ENCODE peak calls at places on chromosome 17, in five cellular contexts. Z is nephron progenitor cell, L is progenitor cell of endocrine pancreas, Y is prostate gland, E is AG09319. V is an unnamed sample.

GRCh38 chr17:50182783-50183438 is 17.1 kb downstream of the SGCA start:
- DNase-seq in Z (no peak), L (no peak), Y (no peak), E (no peak), V (no peak)

GRCh38 chr17:74736423-74737298 is at the start of gene RAB37:
- DNase-seq in Z (peak), L (peak), Y (no peak), E (no peak), V (no peak)

GRCh38 chr17:77528516-77529327 is 388.0 kb downstream of the SEC14L1 start:
- DNase-seq in Z (peak), L (peak), Y (no peak), E (no peak), V (peak)

GRCh38 chr17:9054146-9054545 is 32.8 kb downstream of the NTN1 start:
- DNase-seq in Z (no peak), L (no peak), Y (no peak), E (no peak), V (no peak)

GRCh38 chr17:51608251-51608933 is 348.0 kb downstream of the UTP18 start:
- DNase-seq in Z (no peak), L (no peak), Y (no peak), E (no peak), V (no peak)

GRCh38 chr17:66549731-66550207 is 247.4 kb downstream of the PRKCA start:
- DNase-seq in Z (no peak), L (no peak), Y (no peak), E (no peak), V (no peak)

GRCh38 chr17:35212668-35213067 is 18.5 kb upstream of the SLC35G3 start:
- DNase-seq in Z (no peak), L (no peak), Y (no peak), E (no peak), V (no peak)

GRCh38 chr17:3963214-3964201 is 729 bp downstream of the ATP2A3 start:
- DNase-seq in Z (no peak), L (no peak), Y (no peak), E (no peak), V (no peak)

GRCh38 chr17:8186787-8187516 is 3.0 kb downstream of the BORCS6 start:
- DNase-seq in Z (peak), L (peak), Y (peak), E (peak), V (peak)

GRCh38 chr17:76452102-76452645 is 778 bp downstream of the UBE2O start:
- DNase-seq in Z (peak), L (no peak), Y (no peak), E (no peak), V (no peak)

GRCh38 chr17:52170963-52171572 is 12.6 kb upstream of the CA10 start:
- DNase-seq in Z (peak), L (peak), Y (peak), E (no peak), V (no peak)

GRCh38 chr17:59621771-59622170 is 2.1 kb downstream of the CLTC start:
- DNase-seq in Z (no peak), L (no peak), Y (no peak), E (no peak), V (no peak)

GRCh38 chr17:55549140-55549539 is 37.9 kb upstream of the SMIM36 start:
- DNase-seq in Z (no peak), L (no peak), Y (no peak), E (no peak), V (no peak)

GRCh38 chr17:80649200-80649644 is 104.6 kb downstream of the RPTOR start:
- DNase-seq in Z (no peak), L (no peak), Y (no peak), E (no peak), V (no peak)

GRCh38 chr17:6549384-6550036 is 6.8 kb downstream of the PITPNM3 start:
- DNase-seq in Z (no peak), L (no peak), Y (no peak), E (no peak), V (no peak)

GRCh38 chr17:8939496-8940334 is 25.8 kb downstream of the PIK3R5 start:
- DNase-seq in Z (no peak), L (no peak), Y (no peak), E (no peak), V (no peak)

GRCh38 chr17:72270530-72270929 is 149.7 kb downstream of the SOX9 start:
- DNase-seq in Z (no peak), L (no peak), Y (peak), E (no peak), V (no peak)

GRCh38 chr17:45785373-45786193 is 1.5 kb downstream of the CRHR1 start:
- DNase-seq in Z (no peak), L (no peak), Y (no peak), E (no peak), V (peak)

GRCh38 chr17:4310349-4311060 is 46.7 kb upstream of the ANKFY1 start:
- DNase-seq in Z (no peak), L (no peak), Y (no peak), E (peak), V (no peak)

GRCh38 chr17:68378202-68379149 is 78.8 kb downstream of the WIPI1 start:
- DNase-seq in Z (peak), L (no peak), Y (peak), E (peak), V (peak)

GRCh38 chr17:50879086-50879485 is 12.9 kb upstream of the TOB1 start:
- DNase-seq in Z (no peak), L (no peak), Y (no peak), E (no peak), V (no peak)

GRCh38 chr17:21288581-21289017 is 4.1 kb downstream of the MAP2K3 start:
- DNase-seq in Z (no peak), L (no peak), Y (no peak), E (no peak), V (no peak)

GRCh38 chr17:18250708-18251107 is 7.8 kb downstream of the FLII start:
- DNase-seq in Z (no peak), L (no peak), Y (no peak), E (no peak), V (no peak)

GRCh38 chr17:57357392-57357784 is 101.1 kb downstream of the MSI2 start:
- DNase-seq in Z (no peak), L (no peak), Y (peak), E (no peak), V (no peak)

GRCh38 chr17:17713839-17714238 is 32.6 kb downstream of the RAI1 start:
- DNase-seq in Z (no peak), L (no peak), Y (no peak), E (no peak), V (no peak)

GRCh38 chr17:76646712-76647111 is 3.2 kb upstream of the ST6GALNAC1 start:
- DNase-seq in Z (no peak), L (no peak), Y (no peak), E (no peak), V (no peak)

GRCh38 chr17:17749921-17750320 is 68.7 kb downstream of the RAI1 start:
- DNase-seq in Z (peak), L (peak), Y (no peak), E (no peak), V (no peak)

DNA sequence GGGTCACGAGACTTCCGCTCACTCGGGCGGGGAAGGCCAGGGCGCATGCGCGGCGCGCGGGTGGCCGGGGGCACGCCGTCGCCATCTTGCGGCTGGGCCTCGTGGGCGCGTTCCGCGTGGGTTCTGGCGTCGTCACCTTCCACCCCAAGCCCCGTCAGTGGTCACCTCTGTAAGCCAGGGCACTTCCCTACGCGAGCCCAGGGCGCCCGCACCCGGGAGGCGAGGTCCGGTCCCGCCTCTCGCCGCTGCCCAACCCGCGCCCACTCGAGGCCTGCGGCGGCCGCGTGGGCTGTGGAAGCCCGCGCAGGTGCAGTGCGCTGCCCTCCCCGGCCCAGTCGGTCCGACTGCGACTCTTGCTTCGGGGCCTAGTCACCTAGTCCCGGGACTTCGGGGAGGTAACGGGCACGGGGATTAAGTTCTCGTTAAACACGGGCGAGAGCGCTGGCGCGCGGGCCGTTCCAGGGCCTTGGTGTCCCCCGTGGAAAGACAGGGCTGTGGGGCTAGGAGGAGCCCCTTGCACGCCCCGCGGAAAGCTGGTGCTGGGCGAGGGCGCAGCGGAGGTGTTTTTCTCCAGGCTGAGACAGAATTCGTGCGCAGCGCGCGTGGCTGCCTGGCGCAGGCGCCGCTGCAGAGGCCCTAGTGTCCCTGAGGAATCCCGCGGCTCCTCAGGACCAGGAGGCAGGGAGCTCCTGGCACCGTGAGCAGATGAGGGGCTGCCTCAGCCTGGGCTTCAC is 417 bp upstream of the ARHGDIA start:
- DNase-seq in Z (peak), L (peak), Y (peak), E (peak), V (peak)
- TF ChIP-seq CTCF in Z (no peak), L (peak), Y (peak), E (peak), V (no peak)

GRCh38 chr17:40526668-40527067 is 25.2 kb upstream of the TNS4 start:
- DNase-seq in Z (no peak), L (no peak), Y (no peak), E (no peak), V (no peak)
- TF ChIP-seq CTCF in Z (no peak), L (no peak), Y (no peak), E (peak), V (no peak)

DNA sequence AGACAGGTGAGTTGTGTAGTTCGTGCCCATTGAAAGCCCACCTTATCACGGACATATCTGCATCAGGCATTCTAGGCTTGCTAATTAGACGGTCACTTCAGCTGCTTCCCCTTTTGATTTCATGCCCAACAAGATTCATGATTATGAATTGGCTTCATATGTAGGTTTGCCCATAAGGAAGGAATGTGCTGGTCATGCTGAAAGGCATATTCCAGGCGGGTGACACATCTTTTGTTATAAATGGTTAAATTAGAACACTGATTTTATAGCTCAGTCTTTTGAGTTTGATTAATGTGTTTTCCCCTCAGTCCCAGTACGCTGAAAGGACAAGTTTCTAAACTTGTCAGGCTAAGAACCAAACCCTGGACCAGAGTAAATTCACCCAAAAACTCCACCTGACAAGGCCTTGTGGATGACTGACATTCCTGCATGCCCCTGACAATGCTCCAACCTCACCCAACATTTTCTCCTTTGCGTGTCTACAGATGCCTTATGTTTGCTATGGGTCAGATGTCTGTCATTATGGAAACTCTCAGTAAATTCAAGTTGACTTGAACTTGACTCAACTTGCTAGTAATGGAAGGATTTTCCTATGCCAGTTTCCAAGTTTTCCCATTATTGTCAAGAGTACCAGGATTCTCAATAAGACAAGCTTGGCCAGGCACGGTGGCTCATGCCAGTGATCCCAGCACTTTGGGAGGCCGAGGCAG is 421.9 kb downstream of the PMP22 start:
- DNase-seq in Z (no peak), L (no peak), Y (no peak), E (no peak), V (no peak)
- TF ChIP-seq CTCF in Z (no peak), L (no peak), Y (no peak), E (no peak), V (no peak)

GRCh38 chr17:42937712-42938596 is 26.3 kb downstream of the AARSD1 start:
- DNase-seq in Z (peak), L (peak), Y (no peak), E (no peak), V (no peak)
- TF ChIP-seq CTCF in Z (peak), L (peak), Y (peak), E (peak), V (no peak)

GRCh38 chr17:79478841-79479240 is 132.0 kb downstream of the RBFOX3 start:
- DNase-seq in Z (no peak), L (no peak), Y (no peak), E (no peak), V (no peak)

GRCh38 chr17:79473836-79474204 is 137.0 kb downstream of the RBFOX3 start:
- DNase-seq in Z (no peak), L (no peak), Y (no peak), E (no peak), V (no peak)

GRCh38 chr17:79473111-79473835 is 137.6 kb downstream of the RBFOX3 start:
- DNase-seq in Z (no peak), L (no peak), Y (no peak), E (no peak), V (no peak)

GRCh38 chr17:79478051-79478461 is 132.8 kb downstream of the RBFOX3 start:
- DNase-seq in Z (peak), L (no peak), Y (no peak), E (no peak), V (no peak)

DNA sequence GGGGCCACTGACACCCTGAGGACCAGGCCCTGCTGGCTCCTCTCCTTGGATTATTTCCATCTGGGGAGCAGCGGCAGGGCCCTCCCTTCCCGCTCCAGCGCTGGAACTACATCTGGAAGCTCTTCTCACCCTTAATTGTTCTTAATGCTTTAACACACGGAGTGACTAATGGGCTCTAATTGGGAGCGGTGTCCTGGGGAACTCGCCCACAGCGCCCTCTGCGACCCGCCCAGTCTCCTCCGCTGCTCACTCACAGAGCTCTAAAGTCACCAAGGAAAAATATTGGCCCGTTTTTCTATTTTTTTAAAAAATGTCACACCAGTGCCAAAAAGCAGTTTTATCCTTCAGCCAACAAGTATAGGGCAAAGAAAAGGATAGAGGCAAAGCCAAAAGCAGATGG is 134.8 kb downstream of the RBFOX3 start:
- DNase-seq in Z (no peak), L (no peak), Y (no peak), E (no peak), V (no peak)
- TF ChIP-seq CTCF in Z (no peak), L (no peak), Y (no peak), E (no peak), V (no peak)

V was measured in mesothelial cell of epicardium.